ENCODE peak calls at places on chromosomes 7 and 10, in six cellular contexts. N is GM23338, W is astrocyte, C is hepatocyte, E is PC-3, V is H9. P is an unnamed sample.

GRCh38 chr7:54932818-54933543 is 85.8 kb upstream of the EGFR start:
- DNase-seq in N (peak; percentile 81), W (peak; percentile 65), C (peak; percentile 85), E (peak; percentile 73), V (peak; percentile 69), P (peak; percentile 17)

GRCh38 chr7:141944811-141945210 is 2.0 kb downstream of the CLEC5A start:
- DNase-seq in N (no peak), W (no peak), C (no peak), E (no peak), V (no peak), P (no peak)

GRCh38 chr7:45922810-45923209 is 1.7 kb upstream of the IGFBP3 start:
- DNase-seq in N (no peak), W (peak; percentile 27), C (no peak), E (peak; percentile 36), V (no peak), P (peak; percentile 37)

GRCh38 chr10:125105856-125106255 is 54.5 kb downstream of the CTBP2 start:
- DNase-seq in N (no peak), W (no peak), C (no peak), E (no peak), V (no peak), P (no peak)

GRCh38 chr10:129950651-129951050 is 13.4 kb downstream of the EBF3 start:
- DNase-seq in N (no peak), W (no peak), C (no peak), E (no peak), V (no peak), P (no peak)

GRCh38 chr10:86900955-86901354 is 56.5 kb downstream of the MMRN2 start:
- DNase-seq in N (no peak), W (peak; percentile 42), C (peak; percentile 61), E (no peak), V (no peak), P (no peak)

GRCh38 chr7:79334841-79335240 is 118.6 kb downstream of the MAGI2 start:
- DNase-seq in N (no peak), W (no peak), C (no peak), E (no peak), V (no peak), P (no peak)

GRCh38 chr10:82319046-82319445 is 444.1 kb downstream of the NRG3 start:
- DNase-seq in N (no peak), W (no peak), C (no peak), E (no peak), V (no peak), P (no peak)

GRCh38 chr10:124074471-124075109 is 18.8 kb downstream of the CHST15 start:
- DNase-seq in N (no peak), W (no peak), C (no peak), E (no peak), V (no peak), P (no peak)

GRCh38 chr10:20890491-20891337 is 6.4 kb downstream of the NEBL start:
- DNase-seq in N (peak; percentile 12), W (peak; percentile 70), C (no peak), E (peak; percentile 45), V (no peak), P (peak; percentile 28)

GRCh38 chr7:106035568-106035967 is 72.5 kb downstream of the CDHR3 start:
- DNase-seq in N (no peak), W (no peak), C (no peak), E (no peak), V (no peak), P (no peak)

GRCh38 chr10:62772186-62772950 is 32.2 kb upstream of the ADO start:
- DNase-seq in N (no peak), W (peak; percentile 21), C (no peak), E (no peak), V (no peak), P (no peak)

GRCh38 chr10:97689637-97690036 is 2.6 kb upstream of the AVPI1 start:
- DNase-seq in N (peak; percentile 30), W (peak; percentile 98), C (no peak), E (peak; percentile 88), V (no peak), P (peak; percentile 74)

GRCh38 chr10:4131407-4132215 is 346.6 kb upstream of the KLF6 start:
- DNase-seq in N (no peak), W (peak; percentile 93), C (peak; percentile 15), E (peak; percentile 66), V (no peak), P (peak; percentile 42)

GRCh38 chr7:130441408-130441854 is 615 bp upstream of the CEP41 start:
- DNase-seq in N (peak; percentile 93), W (peak; percentile 16), C (peak; percentile 39), E (peak; percentile 42), V (peak; percentile 69), P (peak; percentile 22)

GRCh38 chr10:33129987-33130386 is 172.0 kb upstream of the ITGB1 start:
- DNase-seq in N (no peak), W (peak; percentile 98), C (no peak), E (no peak), V (no peak), P (no peak)

GRCh38 chr7:117171106-117171505 is 151.8 kb downstream of the WNT2 start:
- DNase-seq in N (peak; percentile 59), W (no peak), C (no peak), E (no peak), V (peak; percentile 36), P (no peak)

GRCh38 chr10:42958142-42958868 is 118.6 kb upstream of the RET start:
- DNase-seq in N (no peak), W (no peak), C (no peak), E (peak; percentile 15), V (no peak), P (no peak)

GRCh38 chr10:114023198-114023597 is 20.5 kb upstream of the ADRB1 start:
- DNase-seq in N (no peak), W (peak; percentile 63), C (no peak), E (no peak), V (no peak), P (no peak)

GRCh38 chr10:618229-618989 is 71.1 kb downstream of the DIP2C start:
- DNase-seq in N (no peak), W (no peak), C (no peak), E (no peak), V (no peak), P (peak; percentile 91)

GRCh38 chr7:42907316-42907715 is 4.6 kb downstream of the C7orf25 start:
- DNase-seq in N (no peak), W (peak; percentile 33), C (no peak), E (no peak), V (no peak), P (no peak)

GRCh38 chr10:68578945-68579344 is 18.8 kb downstream of the TET1 start:
- DNase-seq in N (no peak), W (no peak), C (no peak), E (no peak), V (no peak), P (no peak)

GRCh38 chr10:14063531-14064317 is 267.0 kb downstream of the FRMD4A start:
- DNase-seq in N (no peak), W (peak; percentile 95), C (peak; percentile 47), E (no peak), V (no peak), P (peak; percentile 48)

GRCh38 chr10:130652964-130653578 is 516.9 kb downstream of the GLRX3 start:
- DNase-seq in N (no peak), W (no peak), C (no peak), E (no peak), V (no peak), P (no peak)

GRCh38 chr10:99984201-99984600 is 25.5 kb downstream of the DNMBP start:
- DNase-seq in N (no peak), W (peak; percentile 45), C (peak; percentile 12), E (peak; percentile 49), V (no peak), P (no peak)

GRCh38 chr7:92873776-92874175 is 37.4 kb upstream of the CDK6 start:
- DNase-seq in N (no peak), W (peak; percentile 97), C (no peak), E (no peak), V (no peak), P (no peak)

GRCh38 chr7:38565289-38565688 is 65.9 kb downstream of the AMPH start:
- DNase-seq in N (no peak), W (no peak), C (no peak), E (no peak), V (no peak), P (no peak)

GRCh38 chr7:150799741-150800575 is at the start of gene TMEM176B:
- DNase-seq in N (peak; percentile 40), W (no peak), C (peak; percentile 86), E (no peak), V (no peak), P (no peak)

GRCh38 chr10:80454526-80455460 is 683 bp downstream of the TSPAN14 start:
- DNase-seq in N (peak; percentile 59), W (no peak), C (peak; percentile 67), E (no peak), V (peak; percentile 41), P (no peak)

GRCh38 chr7:151798851-151799428 is 78.0 kb downstream of the PRKAG2 start:
- DNase-seq in N (no peak), W (no peak), C (no peak), E (no peak), V (no peak), P (peak; percentile 40)

GRCh38 chr10:132806126-132807061 is 20.4 kb upstream of the NKX6-2 start:
- DNase-seq in N (no peak), W (no peak), C (no peak), E (no peak), V (no peak), P (no peak)
- H3K79me2 ChIP-seq in N (no peaks in the 10 kb centered on the region), W (no peaks in the 10 kb centered on the region), C (no peaks in the 10 kb centered on the region), E (no peaks in the 10 kb centered on the region), V (no peaks in the 10 kb centered on the region), P (no peaks in the 10 kb centered on the region)

GRCh38 chr10:6567203-6567703 is 12.8 kb downstream of the PRKCQ start:
- DNase-seq in N (no peak), W (no peak), C (no peak), E (no peak), V (no peak), P (no peak)
- H3K79me2 ChIP-seq in N (peaks cover 57% of the 10 kb centered on the region), W (no peaks in the 10 kb centered on the region), C (no peaks in the 10 kb centered on the region), E (no peaks in the 10 kb centered on the region), V (peaks cover 7% of the 10 kb centered on the region), P (no peaks in the 10 kb centered on the region)

GRCh38 chr7:30029696-30030095 is 1.5 kb downstream of the PLEKHA8 start:
- DNase-seq in N (no peak), W (no peak), C (peak; percentile 17), E (no peak), V (no peak), P (no peak)
- H3K79me2 ChIP-seq in N (peaks cover 71% of the 10 kb centered on the region), W (peaks cover 62% of the 10 kb centered on the region), C (peaks cover 68% of the 10 kb centered on the region), E (peaks cover 62% of the 10 kb centered on the region), V (peaks cover 23% of the 10 kb centered on the region), P (peaks cover 14% of the 10 kb centered on the region)

GRCh38 chr10:77080361-77081027 is 557.1 kb downstream of the KCNMA1 start:
- DNase-seq in N (no peak), W (no peak), C (no peak), E (peak; percentile 59), V (no peak), P (no peak)
- H3K79me2 ChIP-seq in N (no peaks in the 10 kb centered on the region), W (no peaks in the 10 kb centered on the region), C (no peaks in the 10 kb centered on the region), E (no peaks in the 10 kb centered on the region), V (no peaks in the 10 kb centered on the region), P (no peaks in the 10 kb centered on the region)

DNA sequence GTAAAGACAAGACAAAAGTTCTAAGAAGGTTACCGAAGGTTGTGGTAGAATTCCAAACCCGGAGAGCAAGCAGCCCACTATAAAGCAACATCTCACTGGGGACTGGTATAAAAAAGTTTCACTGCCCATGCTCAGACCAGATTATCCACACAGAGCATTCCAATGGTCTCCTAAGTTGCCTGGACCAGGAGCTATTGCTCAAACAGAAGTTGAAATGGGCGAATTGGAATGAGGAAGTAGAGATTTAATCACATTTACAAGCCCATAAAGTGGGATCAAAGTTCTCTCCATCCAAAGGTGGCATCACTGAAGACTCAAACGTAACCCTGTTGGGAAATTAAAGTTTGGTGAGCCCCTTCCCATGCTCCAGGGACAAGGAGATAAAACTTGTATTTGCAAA is 19.8 kb downstream of the OR2F1 start:
- DNase-seq in N (no peak), W (no peak), C (peak; percentile 54), E (peak; percentile 82), V (no peak), P (no peak)
- H3K79me2 ChIP-seq in N (no peaks in the 10 kb centered on the region), W (no peaks in the 10 kb centered on the region), C (no peaks in the 10 kb centered on the region), E (no peaks in the 10 kb centered on the region), V (no peaks in the 10 kb centered on the region), P (no peaks in the 10 kb centered on the region)

GRCh38 chr7:37323912-37324430 is 124.7 kb downstream of the ELMO1 start:
- DNase-seq in N (no peak), W (no peak), C (no peak), E (no peak), V (no peak), P (no peak)
- H3K79me2 ChIP-seq in N (no peaks in the 10 kb centered on the region), W (no peaks in the 10 kb centered on the region), C (no peaks in the 10 kb centered on the region), E (no peaks in the 10 kb centered on the region), V (no peaks in the 10 kb centered on the region), P (no peaks in the 10 kb centered on the region)

P was measured in trophoblast cell.